ENCODE peak calls at places on chromosomes 5 and 9, in five cellular contexts. X, S, M, Q and C are unnamed samples.

GRCh38 chr5:5105531-5105930 is 34.6 kb upstream of the ADAMTS16 start:
- DNase-seq in Q (no peak), S (peak; percentile 17), X (no peak), M (no peak), C (no peak)

GRCh38 chr5:149166591-149167100 is 25.4 kb downstream of the ABLIM3 start:
- DNase-seq in X (no peak), Q (no peak), S (no peak), M (no peak), C (no peak)

GRCh38 chr9:70954126-70954525 is 167.3 kb downstream of the TRPM3 start:
- DNase-seq in S (no peak), Q (no peak), X (no peak), M (no peak), C (peak; percentile 44)

GRCh38 chr9:123346026-123346425 is 10.0 kb upstream of the CRB2 start:
- DNase-seq in Q (no peak), X (no peak), M (no peak), S (no peak), C (no peak)

GRCh38 chr9:124873664-124874063 is 11.7 kb downstream of the ARPC5L start:
- DNase-seq in M (no peak), X (no peak), S (no peak), Q (no peak), C (no peak)

GRCh38 chr5:79857692-79858091 is 133.4 kb downstream of the MTX3 start:
- DNase-seq in Q (no peak), S (no peak), M (no peak), X (no peak), C (no peak)

GRCh38 chr9:5428794-5429528 is 8.8 kb downstream of the PLGRKT start:
- DNase-seq in S (no peak), X (no peak), Q (no peak), M (no peak), C (no peak)

GRCh38 chr5:100464418-100464817 is 70.8 kb upstream of the FAM174A start:
- DNase-seq in M (no peak), S (no peak), Q (no peak), X (no peak), C (no peak)

GRCh38 chr5:54756796-54757402 is 228.5 kb downstream of the ESM1 start:
- DNase-seq in S (no peak), M (no peak), X (no peak), Q (no peak), C (no peak)

GRCh38 chr9:128629852-128630545 is 26.6 kb downstream of the DYNC2I2 start:
- DNase-seq in M (no peak), X (no peak), Q (no peak), S (no peak), C (no peak)

GRCh38 chr5:130974284-130974683 is 190.8 kb downstream of the HINT1 start:
- DNase-seq in S (no peak), X (no peak), Q (no peak), M (no peak), C (no peak)

GRCh38 chr5:18745591-18745987 is 1111.3 kb downstream of the TAF11L14 start:
- DNase-seq in Q (no peak), S (peak; percentile 35), M (no peak), X (peak; percentile 18), C (no peak)

GRCh38 chr9:86341007-86341491 is 13.2 kb downstream of the TUT7 start:
- DNase-seq in X (no peak), S (no peak), M (no peak), Q (no peak), C (no peak)

GRCh38 chr5:128174951-128175350 is 91.4 kb downstream of the SLC12A2 start:
- DNase-seq in X (no peak), Q (no peak), M (no peak), S (no peak), C (no peak)

GRCh38 chr5:67732471-67732870 is 483.1 kb upstream of the PIK3R1 start:
- DNase-seq in Q (no peak), X (no peak), M (no peak), S (no peak), C (no peak)

GRCh38 chr9:91445135-91445534 is 21.5 kb upstream of the NFIL3 start:
- DNase-seq in S (no peak), X (no peak), M (no peak), Q (no peak), C (no peak)

GRCh38 chr5:146034127-146034526 is 71.2 kb downstream of the PLAC8L1 start:
- DNase-seq in S (no peak), M (no peak), Q (no peak), X (no peak), C (no peak)

GRCh38 chr5:68071731-68072130 is 143.8 kb upstream of the PIK3R1 start:
- DNase-seq in X (no peak), S (no peak), Q (no peak), M (no peak), C (no peak)

GRCh38 chr9:89978185-89978584 is 373.4 kb downstream of the GADD45G start:
- DNase-seq in M (no peak), X (no peak), Q (no peak), S (no peak), C (no peak)

GRCh38 chr5:29796018-29796417 is 1397.5 kb upstream of the CDH6 start:
- DNase-seq in Q (no peak), M (peak; percentile 2), S (no peak), X (no peak), C (no peak)

GRCh38 chr5:180328296-180329137 is 24.6 kb downstream of the GFPT2 start:
- DNase-seq in X (peak; percentile 86), Q (peak; percentile 91), M (peak; percentile 82), S (peak; percentile 63), C (no peak)

GRCh38 chr9:136192289-136193126 is 12.4 kb downstream of the LHX3 start:
- DNase-seq in S (no peak), M (no peak), X (no peak), Q (no peak), C (no peak)

GRCh38 chr5:124053340-124053739 is 541.4 kb downstream of the CSNK1G3 start:
- DNase-seq in Q (no peak), M (no peak), S (no peak), X (no peak), C (no peak)

GRCh38 chr5:95673076-95673475 is 9.7 kb downstream of the SPATA9 start:
- DNase-seq in S (no peak), Q (no peak), X (no peak), M (no peak), C (no peak)

GRCh38 chr9:134740071-134740470 is 98.5 kb downstream of the COL5A1 start:
- DNase-seq in Q (no peak), M (no peak), S (no peak), X (no peak), C (no peak)

GRCh38 chr5:174410716-174411512 is 313.5 kb upstream of the MSX2 start:
- DNase-seq in M (no peak), S (no peak), X (no peak), Q (no peak), C (no peak)

GRCh38 chr5:136043968-136044610 is 15.3 kb downstream of the TGFBI start:
- DNase-seq in M (no peak), Q (no peak), S (no peak), X (no peak), C (no peak)

GRCh38 chr5:143262393-143263174 is 140.9 kb downstream of the NR3C1 start:
- DNase-seq in S (no peak), M (no peak), X (no peak), Q (no peak), C (no peak)

GRCh38 chr5:35161637-35162248 is 68.5 kb downstream of the PRLR start:
- DNase-seq in M (no peak), X (no peak), S (no peak), Q (no peak), C (no peak)

GRCh38 chr9:134128727-134129679 is 6.9 kb upstream of the WDR5 start:
- DNase-seq in S (no peak), X (no peak), Q (no peak), M (no peak), C (no peak)

GRCh38 chr9:99385814-99386279 is 163.8 kb downstream of the SEC61B start:
- DNase-seq in M (no peak), Q (no peak), X (no peak), S (no peak), C (peak; percentile 53)

DNA sequence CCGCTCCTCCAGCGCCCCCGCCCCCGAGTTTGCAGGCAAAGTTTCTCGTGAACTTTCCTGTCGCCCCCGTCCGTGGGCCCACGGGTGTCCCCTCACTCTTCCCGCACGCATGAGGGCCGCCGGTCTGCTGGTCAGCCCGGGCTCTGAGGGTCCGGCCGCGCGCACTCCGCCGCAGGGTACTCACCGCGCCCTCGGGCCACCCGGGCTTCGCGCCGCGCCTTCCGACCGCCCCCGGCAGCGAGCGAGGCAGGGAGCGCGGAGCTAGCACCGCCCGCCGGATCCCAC is 211 bp downstream of the CNTFR start:
- DNase-seq in X (no peak), M (no peak), S (no peak), Q (no peak), C (no peak)
- TF ChIP-seq CTCF in X (no peak), M (no peak), S (no peak), Q (no peak), C (no peak)

DNA sequence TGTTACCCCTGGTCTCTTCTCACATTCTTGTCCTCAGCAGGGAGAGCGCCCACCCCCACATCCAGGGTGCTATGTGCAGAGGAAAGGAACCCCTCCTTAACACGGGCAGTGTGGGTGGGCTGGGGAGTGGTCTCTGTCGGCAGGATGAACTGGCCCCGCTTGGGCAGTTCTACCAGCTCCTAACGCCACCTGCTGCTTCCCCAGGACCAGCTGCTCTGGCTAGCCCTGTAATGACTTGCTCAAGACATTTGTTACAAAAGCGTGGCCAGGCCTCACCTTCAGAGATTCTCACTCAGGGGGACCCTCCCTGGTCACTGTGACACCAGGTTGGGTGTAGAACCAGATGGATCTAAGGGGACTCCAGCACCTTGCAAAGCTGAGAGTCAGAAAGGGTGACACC is 82.4 kb downstream of the HMCN2 start:
- DNase-seq in X (no peak), Q (no peak), S (no peak), M (peak; percentile 41), C (no peak)
- TF ChIP-seq CTCF in X (no peak), Q (no peak), S (no peak), M (no peak), C (no peak)

GRCh38 chr5:110054240-110054639 is 364.5 kb downstream of the MAN2A1 start:
- DNase-seq in S (no peak), Q (no peak), M (no peak), X (peak; percentile 27), C (no peak)
- TF ChIP-seq CTCF in S (no peak), Q (no peak), M (no peak), X (no peak), C (no peak)

GRCh38 chr5:112374356-112374755 is 44.7 kb downstream of the EPB41L4A start:
- DNase-seq in X (no peak), Q (no peak), M (no peak), S (no peak), C (no peak)

GRCh38 chr5:112371054-112371453 is 48.0 kb downstream of the EPB41L4A start:
- DNase-seq in S (no peak), M (no peak), X (no peak), Q (no peak), C (no peak)

GRCh38 chr5:112374818-112375217 is 44.3 kb downstream of the EPB41L4A start:
- DNase-seq in Q (no peak), M (no peak), S (no peak), X (no peak), C (no peak)

GRCh38 chr5:112373888-112374287 is 45.2 kb downstream of the EPB41L4A start:
- DNase-seq in M (no peak), S (no peak), X (no peak), Q (no peak), C (no peak)

DNA sequence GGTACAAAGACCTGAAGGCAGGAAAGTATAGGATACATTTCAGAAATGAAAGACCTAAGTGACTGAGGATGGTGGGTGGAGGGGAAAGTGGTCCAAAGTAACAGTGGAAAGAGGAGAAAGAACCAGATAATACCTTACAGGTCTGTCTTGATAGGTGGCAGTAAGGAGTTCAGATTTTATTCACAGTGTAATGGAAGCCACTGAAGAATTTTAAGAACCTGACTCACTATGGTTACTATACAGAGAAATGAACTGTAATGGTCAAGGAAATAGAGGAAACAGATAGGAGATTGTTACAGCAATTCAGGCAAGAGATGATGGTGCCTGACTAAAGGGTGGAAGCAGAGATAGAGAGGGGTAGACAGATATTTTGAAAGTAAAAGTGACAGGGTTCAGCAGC is 46.5 kb downstream of the EPB41L4A start:
- DNase-seq in M (no peak), S (no peak), Q (no peak), X (no peak), C (no peak)
- TF ChIP-seq CTCF in M (no peak), S (no peak), Q (no peak), X (no peak), C (no peak)